ENCODE peak calls at places on chromosomes 16 and 17, in seven cellular contexts. One of them, this sample, is unnamed.

GRCh38 chr16:14427371-14427948 is 202.6 kb downstream of the PARN start:
- DNase-seq in GM12878: no peak
- DNase-seq in left ventricle myocardium inferior: no peak
- DNase-seq in Peyer's patch: no peak
- DNase-seq in body of pancreas: no peak
- DNase-seq in epithelial cell of proximal tubule: no peak
- DNase-seq in AG09309: peak; percentile 7
- DNase-seq in this sample: no peak

GRCh38 chr17:4230142-4230541 is 33.6 kb downstream of the ANKFY1 start:
- DNase-seq in left ventricle myocardium inferior: no peak
- DNase-seq in epithelial cell of proximal tubule: peak; percentile 84
- DNase-seq in Peyer's patch: peak; percentile 49
- DNase-seq in AG09309: peak; percentile 95
- DNase-seq in GM12878: no peak
- DNase-seq in body of pancreas: peak; percentile 27
- DNase-seq in this sample: peak; percentile 46

GRCh38 chr17:77727216-77727615 is 231.3 kb upstream of the TNRC6C start:
- DNase-seq in Peyer's patch: no peak
- DNase-seq in GM12878: no peak
- DNase-seq in left ventricle myocardium inferior: no peak
- DNase-seq in AG09309: no peak
- DNase-seq in epithelial cell of proximal tubule: no peak
- DNase-seq in body of pancreas: no peak
- DNase-seq in this sample: no peak

GRCh38 chr16:89613101-89613953 is at the start of gene DPEP1:
- DNase-seq in epithelial cell of proximal tubule: no peak
- DNase-seq in GM12878: no peak
- DNase-seq in body of pancreas: peak; percentile 83
- DNase-seq in left ventricle myocardium inferior: no peak
- DNase-seq in Peyer's patch: peak; percentile 80
- DNase-seq in AG09309: no peak
- DNase-seq in this sample: no peak

GRCh38 chr16:85256190-85256739 is 144.0 kb upstream of the CIBAR2 start:
- DNase-seq in left ventricle myocardium inferior: no peak
- DNase-seq in Peyer's patch: no peak
- DNase-seq in GM12878: no peak
- DNase-seq in epithelial cell of proximal tubule: no peak
- DNase-seq in AG09309: no peak
- DNase-seq in body of pancreas: no peak
- DNase-seq in this sample: no peak

GRCh38 chr16:21598676-21599157 is 660 bp upstream of the METTL9 start:
- DNase-seq in left ventricle myocardium inferior: no peak
- DNase-seq in epithelial cell of proximal tubule: no peak
- DNase-seq in body of pancreas: no peak
- DNase-seq in AG09309: no peak
- DNase-seq in GM12878: no peak
- DNase-seq in Peyer's patch: peak; percentile 53
- DNase-seq in this sample: no peak

GRCh38 chr17:60422162-60422665 is at the start of gene CHCT1:
- DNase-seq in body of pancreas: no peak
- DNase-seq in AG09309: no peak
- DNase-seq in Peyer's patch: no peak
- DNase-seq in left ventricle myocardium inferior: no peak
- DNase-seq in GM12878: no peak
- DNase-seq in epithelial cell of proximal tubule: no peak
- DNase-seq in this sample: no peak

GRCh38 chr17:55434721-55435120 is 13.1 kb upstream of the MMD start:
- DNase-seq in body of pancreas: no peak
- DNase-seq in Peyer's patch: no peak
- DNase-seq in GM12878: no peak
- DNase-seq in AG09309: no peak
- DNase-seq in left ventricle myocardium inferior: no peak
- DNase-seq in epithelial cell of proximal tubule: no peak
- DNase-seq in this sample: no peak

GRCh38 chr16:70578035-70578434 is 54.4 kb downstream of the SF3B3 start:
- DNase-seq in body of pancreas: no peak
- DNase-seq in Peyer's patch: peak; percentile 7
- DNase-seq in AG09309: no peak
- DNase-seq in epithelial cell of proximal tubule: no peak
- DNase-seq in left ventricle myocardium inferior: no peak
- DNase-seq in GM12878: no peak
- DNase-seq in this sample: no peak

DNA sequence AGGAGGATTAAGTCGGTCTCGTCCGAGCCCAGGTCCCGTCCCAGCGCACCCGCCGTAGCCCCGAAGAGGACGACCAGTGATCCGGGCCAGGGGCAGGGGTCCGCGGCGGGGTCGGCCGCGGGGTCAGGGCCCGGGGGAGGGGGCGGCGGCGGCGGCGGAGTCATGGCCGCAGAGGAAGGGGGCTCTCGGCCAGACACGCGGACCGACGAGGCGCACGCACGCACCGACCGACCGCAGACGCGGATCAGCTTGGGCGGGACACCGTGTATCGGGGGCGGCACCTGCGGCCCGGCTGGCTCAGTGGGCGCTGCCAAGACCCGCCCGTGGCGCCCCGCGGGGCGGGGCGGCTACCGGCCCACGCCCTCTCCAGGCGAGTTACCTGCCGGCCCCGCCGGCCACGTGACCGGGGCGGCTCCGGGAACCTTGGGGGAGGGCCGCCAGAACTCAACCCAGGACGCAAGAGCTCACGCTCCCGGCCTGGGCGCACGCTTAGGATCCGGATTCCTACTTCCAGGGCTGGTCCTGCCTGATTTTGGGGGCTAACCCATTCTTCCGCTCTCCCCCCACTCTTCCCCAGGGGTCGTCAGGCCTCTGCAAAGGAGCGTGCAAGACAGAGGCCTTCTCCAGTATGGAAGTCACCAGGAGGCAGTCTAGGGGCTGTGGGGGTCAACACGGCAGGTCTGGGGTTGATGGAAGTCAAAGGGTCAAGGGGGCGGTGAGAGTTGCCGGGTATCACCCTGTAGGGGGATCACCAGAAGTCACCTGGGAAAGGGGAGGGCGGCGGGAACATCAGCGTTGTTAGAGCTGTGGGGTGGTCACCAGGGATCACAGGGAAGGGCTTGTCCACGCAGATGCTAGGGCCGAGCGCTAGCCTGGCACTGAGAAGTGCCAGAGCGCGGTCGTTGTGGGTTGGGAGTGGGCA is at the start of gene ESRP2:
- DNase-seq in AG09309: no peak
- DNase-seq in body of pancreas: peak; percentile 94
- DNase-seq in left ventricle myocardium inferior: no peak
- DNase-seq in Peyer's patch: peak; percentile 91
- DNase-seq in GM12878: no peak
- DNase-seq in epithelial cell of proximal tubule: no peak
- DNase-seq in this sample: peak; percentile 91
- H3K4me3 ChIP-seq in AG09309: peak within 1 kb of the TSS; percentile 33
- H3K4me3 ChIP-seq in body of pancreas: peak within 1 kb of the TSS; percentile 23
- H3K4me3 ChIP-seq in left ventricle myocardium inferior: peak within 1 kb of the TSS; percentile 74
- H3K4me3 ChIP-seq in Peyer's patch: peak within 1 kb of the TSS; percentile 50
- H3K4me3 ChIP-seq in GM12878: peak within 1 kb of the TSS; percentile 62
- H3K4me3 ChIP-seq in epithelial cell of proximal tubule: peak within 1 kb of the TSS; percentile 71
- H3K4me3 ChIP-seq in this sample: peak within 1 kb of the TSS; percentile 75

DNA sequence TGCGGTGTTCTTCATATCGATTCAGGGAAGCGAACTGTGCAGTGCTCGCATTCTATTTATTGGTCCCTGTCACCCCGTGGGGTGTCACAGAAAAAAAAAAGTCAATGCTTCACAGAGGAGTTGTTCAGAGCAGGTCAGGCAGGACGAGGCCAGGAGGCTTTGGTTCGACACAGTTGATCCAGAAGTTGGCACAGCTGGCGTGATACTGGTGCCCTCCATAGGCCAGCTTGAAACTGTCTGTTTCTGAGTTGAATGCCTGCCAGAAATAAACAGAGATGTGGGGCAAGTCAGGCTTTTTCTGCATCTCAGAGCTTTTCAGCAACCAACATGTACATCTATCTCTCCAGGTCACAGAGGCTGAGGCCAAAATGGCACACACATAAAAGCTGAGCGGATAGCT is 29.1 kb downstream of the DUSP14 start:
- DNase-seq in epithelial cell of proximal tubule: no peak
- DNase-seq in left ventricle myocardium inferior: no peak
- DNase-seq in GM12878: no peak
- DNase-seq in Peyer's patch: no peak
- DNase-seq in body of pancreas: no peak
- DNase-seq in AG09309: no peak
- DNase-seq in this sample: no peak
- TF ChIP-seq CTCF in epithelial cell of proximal tubule: no peak
- TF ChIP-seq CTCF in left ventricle myocardium inferior: no peak
- TF ChIP-seq CTCF in GM12878: no peak
- TF ChIP-seq CTCF in Peyer's patch: no peak
- TF ChIP-seq CTCF in body of pancreas: no peak
- TF ChIP-seq CTCF in AG09309: no peak
- TF ChIP-seq CTCF in this sample: no peak

GRCh38 chr17:43992641-43993040 is 11.8 kb upstream of the NAGS start:
- DNase-seq in body of pancreas: no peak
- DNase-seq in left ventricle myocardium inferior: no peak
- DNase-seq in epithelial cell of proximal tubule: no peak
- DNase-seq in Peyer's patch: no peak
- DNase-seq in GM12878: no peak
- DNase-seq in AG09309: no peak
- DNase-seq in this sample: no peak

GRCh38 chr17:43995150-43995471 is 9.3 kb upstream of the NAGS start:
- DNase-seq in epithelial cell of proximal tubule: no peak
- DNase-seq in body of pancreas: no peak
- DNase-seq in Peyer's patch: no peak
- DNase-seq in GM12878: no peak
- DNase-seq in left ventricle myocardium inferior: no peak
- DNase-seq in AG09309: no peak
- DNase-seq in this sample: no peak

GRCh38 chr17:43999024-43999423 is 5.4 kb upstream of the NAGS start:
- DNase-seq in body of pancreas: no peak
- DNase-seq in AG09309: no peak
- DNase-seq in GM12878: no peak
- DNase-seq in left ventricle myocardium inferior: no peak
- DNase-seq in Peyer's patch: no peak
- DNase-seq in epithelial cell of proximal tubule: no peak
- DNase-seq in this sample: no peak

GRCh38 chr17:43998552-43998951 is 5.9 kb upstream of the NAGS start:
- DNase-seq in epithelial cell of proximal tubule: no peak
- DNase-seq in Peyer's patch: no peak
- DNase-seq in AG09309: peak; percentile 31
- DNase-seq in body of pancreas: no peak
- DNase-seq in GM12878: no peak
- DNase-seq in left ventricle myocardium inferior: no peak
- DNase-seq in this sample: no peak

GRCh38 chr17:43994272-43995149 is 9.9 kb upstream of the NAGS start:
- DNase-seq in body of pancreas: peak; percentile 64
- DNase-seq in AG09309: no peak
- DNase-seq in epithelial cell of proximal tubule: no peak
- DNase-seq in Peyer's patch: peak; percentile 74
- DNase-seq in left ventricle myocardium inferior: peak; percentile 54
- DNase-seq in GM12878: no peak
- DNase-seq in this sample: peak; percentile 60
- H3K4me3 ChIP-seq in body of pancreas: no peak overlapping the region
- H3K4me3 ChIP-seq in AG09309: peak overlapping the region; percentile 53
- H3K4me3 ChIP-seq in epithelial cell of proximal tubule: peak overlapping the region; percentile 54
- H3K4me3 ChIP-seq in Peyer's patch: no peak overlapping the region
- H3K4me3 ChIP-seq in left ventricle myocardium inferior: peak overlapping the region; percentile 51
- H3K4me3 ChIP-seq in GM12878: no peak overlapping the region
- H3K4me3 ChIP-seq in this sample: peak overlapping the region; percentile 3

GRCh38 chr16:28146536-28146935 is 65.2 kb downstream of the XPO6 start:
- DNase-seq in Peyer's patch: no peak
- DNase-seq in body of pancreas: no peak
- DNase-seq in AG09309: no peak
- DNase-seq in left ventricle myocardium inferior: no peak
- DNase-seq in epithelial cell of proximal tubule: no peak
- DNase-seq in GM12878: no peak
- DNase-seq in this sample: no peak

GRCh38 chr16:28136751-28137434 is 73.4 kb upstream of the GSG1L start:
- DNase-seq in epithelial cell of proximal tubule: no peak
- DNase-seq in body of pancreas: no peak
- DNase-seq in GM12878: no peak
- DNase-seq in AG09309: no peak
- DNase-seq in Peyer's patch: peak; percentile 61
- DNase-seq in left ventricle myocardium inferior: no peak
- DNase-seq in this sample: no peak

GRCh38 chr16:28139530-28139929 is 72.2 kb downstream of the XPO6 start:
- DNase-seq in left ventricle myocardium inferior: no peak
- DNase-seq in GM12878: no peak
- DNase-seq in epithelial cell of proximal tubule: no peak
- DNase-seq in Peyer's patch: no peak
- DNase-seq in AG09309: no peak
- DNase-seq in body of pancreas: no peak
- DNase-seq in this sample: no peak

DNA sequence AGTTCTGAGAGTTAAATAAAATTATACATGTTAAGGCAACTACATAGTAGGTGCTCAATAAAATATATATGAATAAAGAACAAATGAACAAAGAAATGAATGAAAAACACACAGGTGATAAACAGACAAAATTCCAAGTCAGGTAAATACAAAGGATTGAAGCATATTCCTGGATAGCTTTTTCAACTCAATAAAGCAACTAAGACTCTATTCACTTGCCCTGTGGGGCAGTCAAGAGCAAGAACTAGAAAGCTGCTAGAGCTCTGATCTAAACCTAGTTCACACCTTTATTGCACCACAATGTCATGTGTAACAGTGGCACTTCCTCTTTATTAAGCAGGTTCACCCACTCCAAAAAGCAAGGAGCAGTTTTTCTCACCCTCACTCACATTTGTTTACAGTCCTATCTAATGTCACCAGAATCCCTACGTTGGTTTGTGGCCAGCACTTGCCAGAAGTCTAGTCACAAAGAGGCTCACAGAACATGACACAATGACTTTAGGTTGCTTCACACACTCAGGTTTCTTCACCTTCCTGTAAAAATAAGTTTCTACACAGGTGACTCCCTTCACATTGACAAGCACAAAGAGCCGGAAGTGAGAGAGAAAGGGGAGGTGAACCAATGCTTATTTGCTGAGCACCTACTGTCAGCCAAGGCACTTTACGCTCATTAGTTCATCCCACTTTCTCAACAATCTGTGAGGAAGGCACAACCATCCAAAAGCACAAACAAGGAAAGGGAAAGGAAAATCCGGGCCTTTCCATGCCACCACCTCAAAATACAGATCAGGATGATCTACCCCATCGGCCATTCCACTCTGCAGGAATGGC is 70.8 kb downstream of the XPO6 start:
- DNase-seq in Peyer's patch: peak; percentile 82
- DNase-seq in epithelial cell of proximal tubule: no peak
- DNase-seq in AG09309: no peak
- DNase-seq in left ventricle myocardium inferior: no peak
- DNase-seq in GM12878: peak; percentile 90
- DNase-seq in body of pancreas: no peak
- DNase-seq in this sample: no peak
- TF ChIP-seq CTCF in Peyer's patch: peak; percentile 21
- TF ChIP-seq CTCF in epithelial cell of proximal tubule: no peak
- TF ChIP-seq CTCF in AG09309: no peak
- TF ChIP-seq CTCF in left ventricle myocardium inferior: no peak
- TF ChIP-seq CTCF in GM12878: peak; percentile 20
- TF ChIP-seq CTCF in body of pancreas: no peak
- TF ChIP-seq CTCF in this sample: no peak

GRCh38 chr17:82063424-82064415 is 1.9 kb downstream of the DUS1L start:
- DNase-seq in body of pancreas: no peak
- DNase-seq in left ventricle myocardium inferior: no peak
- DNase-seq in Peyer's patch: no peak
- DNase-seq in epithelial cell of proximal tubule: no peak
- DNase-seq in GM12878: no peak
- DNase-seq in AG09309: no peak
- DNase-seq in this sample: no peak
- H3K4me3 ChIP-seq in body of pancreas: no peak overlapping the region
- H3K4me3 ChIP-seq in left ventricle myocardium inferior: peak overlapping the region; percentile 97
- H3K4me3 ChIP-seq in Peyer's patch: no peak overlapping the region
- H3K4me3 ChIP-seq in epithelial cell of proximal tubule: peak overlapping the region; percentile 91
- H3K4me3 ChIP-seq in GM12878: peak overlapping the region; percentile 90
- H3K4me3 ChIP-seq in AG09309: no peak overlapping the region
- H3K4me3 ChIP-seq in this sample: peak overlapping the region; percentile 98

This sample was measured in colonic mucosa.